ENCODE peak calls at places on chromosomes 11 and 22, in seven cellular contexts. K is Calu3; V is activated naive CD4-positive, alpha-beta T cell; W is HCT116; Q is cardiac fibroblast; O is stimulated activated naive B cell treated with anti-CD40 and anti-IgM and Interleukin-4, amounts not matched to agents 10 μg/mL and 1 μg/mL and 100 μg/mL, for 72 hours; C is epithelial cell of esophagus. X is an unnamed sample.

GRCh38 chr22:29224121-29224858 is 18.6 kb downstream of the EMID1 start:
- DNase-seq in K (no peak), V (no peak), W (no peak), Q (no peak), O (no peak), C (no peak), X (no peak)

GRCh38 chr11:38384568-38384967 is 1786.5 kb upstream of the RAG2 start:
- DNase-seq in K (no peak), V (no peak), W (no peak), Q (no peak), O (no peak), C (peak), X (no peak)

GRCh38 chr22:30733081-30733680 is 38.5 kb downstream of the OSBP2 start:
- DNase-seq in K (no peak), V (no peak), W (no peak), Q (peak), O (no peak), C (peak), X (no peak)

GRCh38 chr11:126106929-126107328 is 44.3 kb upstream of the CDON start:
- DNase-seq in K (no peak), V (no peak), W (no peak), Q (no peak), O (no peak), C (no peak), X (no peak)

GRCh38 chr22:17359501-17359900 is 9.8 kb upstream of the CECR2 start:
- DNase-seq in K (no peak), V (no peak), W (no peak), Q (no peak), O (no peak), C (no peak), X (no peak)

GRCh38 chr11:129828301-129828836 is 12.7 kb downstream of the TMEM45B start:
- DNase-seq in K (peak), V (no peak), W (peak), Q (peak), O (no peak), C (peak), X (no peak)

GRCh38 chr11:35287491-35287890 is 131.9 kb downstream of the SLC1A2 start:
- DNase-seq in K (no peak), V (no peak), W (no peak), Q (no peak), O (no peak), C (no peak), X (no peak)

GRCh38 chr11:46537851-46538295 is 56.0 kb downstream of the AMBRA1 start:
- DNase-seq in K (peak), V (no peak), W (peak), Q (peak), O (peak), C (peak), X (peak)

GRCh38 chr11:121929581-121929980 is 186.4 kb downstream of the BLID start:
- DNase-seq in K (no peak), V (no peak), W (no peak), Q (peak), O (no peak), C (peak), X (no peak)

GRCh38 chr11:93054881-93055280 is 85.4 kb downstream of the MTNR1B start:
- DNase-seq in K (peak), V (no peak), W (peak), Q (peak), O (no peak), C (peak), X (peak)

GRCh38 chr22:28921585-28921879 is 38.2 kb downstream of the ZNRF3 start:
- DNase-seq in K (no peak), V (no peak), W (no peak), Q (no peak), O (no peak), C (no peak), X (no peak)

GRCh38 chr11:103525069-103525468 is 415.8 kb downstream of the DYNC2H1 start:
- DNase-seq in K (peak), V (no peak), W (no peak), Q (peak), O (no peak), C (peak), X (no peak)

GRCh38 chr22:24830205-24830979 is 24.4 kb downstream of the SGSM1 start:
- DNase-seq in K (no peak), V (no peak), W (no peak), Q (no peak), O (no peak), C (no peak), X (no peak)

GRCh38 chr11:27524155-27524554 is 17.6 kb upstream of the LIN7C start:
- DNase-seq in K (no peak), V (no peak), W (peak), Q (peak), O (no peak), C (peak), X (no peak)

GRCh38 chr22:40178417-40179409 is 988 bp downstream of the TNRC6B start:
- DNase-seq in K (no peak), V (no peak), W (no peak), Q (peak), O (no peak), C (peak), X (peak)

GRCh38 chr11:45872513-45873356 is 12.7 kb upstream of the MAPK8IP1 start:
- DNase-seq in K (peak), V (no peak), W (peak), Q (peak), O (peak), C (peak), X (peak)

GRCh38 chr22:47552024-47552423 is 789.6 kb downstream of the TBC1D22A start:
- DNase-seq in K (no peak), V (no peak), W (no peak), Q (no peak), O (no peak), C (no peak), X (no peak)

GRCh38 chr11:62427630-62428233 is 8.9 kb downstream of the SCGB1A1 start:
- DNase-seq in K (no peak), V (no peak), W (no peak), Q (no peak), O (peak), C (no peak), X (no peak)

GRCh38 chr11:721913-722811 is 16.1 kb downstream of the EPS8L2 start:
- DNase-seq in K (no peak), V (no peak), W (no peak), Q (no peak), O (peak), C (no peak), X (no peak)

GRCh38 chr11:12174145-12175143 is 64.1 kb downstream of the MICAL2 start:
- DNase-seq in K (no peak), V (no peak), W (no peak), Q (no peak), O (no peak), C (peak), X (peak)

GRCh38 chr22:32532819-32533128 is 58.2 kb downstream of the FBXO7 start:
- DNase-seq in K (no peak), V (no peak), W (no peak), Q (no peak), O (no peak), C (no peak), X (no peak)

GRCh38 chr11:21464601-21465193 is 728.2 kb upstream of the ANO5 start:
- DNase-seq in K (no peak), V (no peak), W (no peak), Q (no peak), O (no peak), C (peak), X (no peak)

GRCh38 chr11:77375114-77375513 is 73.6 kb upstream of the GDPD4 start:
- DNase-seq in K (no peak), V (no peak), W (no peak), Q (peak), O (no peak), C (peak), X (peak)

GRCh38 chr11:108203075-108203474 is 19.4 kb downstream of the NPAT start:
- DNase-seq in K (no peak), V (no peak), W (no peak), Q (no peak), O (no peak), C (no peak), X (no peak)

GRCh38 chr11:125568970-125569912 is at the start of gene EI24:
- DNase-seq in K (peak), V (peak), W (peak), Q (peak), O (peak), C (peak), X (peak)

GRCh38 chr11:20966489-20966888 is 297.1 kb downstream of the NELL1 start:
- DNase-seq in K (no peak), V (no peak), W (no peak), Q (no peak), O (no peak), C (no peak), X (no peak)

GRCh38 chr11:72326151-72326842 is 82.3 kb upstream of the PHOX2A start:
- DNase-seq in K (no peak), V (no peak), W (no peak), Q (peak), O (no peak), C (peak), X (no peak)

GRCh38 chr11:67398661-67399563 is 2.7 kb downstream of the PPP1CA start:
- DNase-seq in K (no peak), V (no peak), W (no peak), Q (no peak), O (no peak), C (no peak), X (no peak)